ENCODE peak calls at places on chromosome 13, in five cellular contexts. G, X, F, V and C are unnamed samples.

GRCh38 chr13:32216281-32216680 is 98.9 kb downstream of the ZAR1L start:
- DNase-seq in X (no peak), V (no peak), F (no peak), G (no peak), C (no peak)

GRCh38 chr13:104823071-104823470 is 1712.4 kb downstream of the EFNB2 start:
- DNase-seq in F (no peak), G (no peak), V (no peak), X (no peak), C (no peak)

GRCh38 chr13:87123987-87124784 is 547.0 kb upstream of the SLITRK5 start:
- DNase-seq in V (peak; percentile 59), X (peak; percentile 99), F (no peak), G (peak; percentile 100), C (peak; percentile 95)

GRCh38 chr13:100423375-100423774 is 165.2 kb downstream of the GGACT start:
- DNase-seq in X (peak; percentile 71), V (no peak), F (no peak), G (peak; percentile 56), C (peak; percentile 36)

GRCh38 chr13:101576452-101576851 is 124.0 kb downstream of the ITGBL1 start:
- DNase-seq in G (peak; percentile 81), X (peak; percentile 43), F (no peak), V (no peak), C (peak; percentile 67)

GRCh38 chr13:102862624-102863210 is 16.9 kb downstream of the ERCC5 start:
- DNase-seq in X (no peak), G (no peak), F (no peak), V (no peak), C (no peak)

GRCh38 chr13:51311271-51311670 is 28.2 kb upstream of the SERPINE3 start:
- DNase-seq in X (no peak), F (no peak), V (peak; percentile 52), G (no peak), C (no peak)

GRCh38 chr13:32409561-32410440 is 18.1 kb downstream of the N4BP2L1 start:
- DNase-seq in V (peak; percentile 60), X (peak; percentile 37), G (peak; percentile 63), F (peak; percentile 61), C (peak; percentile 68)

GRCh38 chr13:22749626-22750025 is 431.2 kb upstream of the SGCG start:
- DNase-seq in F (no peak), X (no peak), G (no peak), V (no peak), C (no peak)

GRCh38 chr13:44868397-44868796 is 120.9 kb downstream of the NUFIP1 start:
- DNase-seq in G (no peak), X (no peak), V (no peak), F (no peak), C (no peak)

GRCh38 chr13:23987331-23987730 is 90.0 kb upstream of the C1QTNF9B start:
- DNase-seq in X (no peak), F (no peak), V (no peak), G (peak; percentile 84), C (peak; percentile 82)

GRCh38 chr13:28540612-28541011 is 45.7 kb upstream of the FLT1 start:
- DNase-seq in V (no peak), G (peak; percentile 57), F (no peak), X (peak; percentile 43), C (no peak)

GRCh38 chr13:29284726-29285125 is 310.8 kb downstream of the SLC7A1 start:
- DNase-seq in F (no peak), G (no peak), X (peak; percentile 2), V (no peak), C (no peak)

GRCh38 chr13:109794095-109794494 is 7.7 kb upstream of the IRS2 start:
- DNase-seq in X (no peak), V (no peak), G (no peak), F (no peak), C (no peak)

GRCh38 chr13:24671367-24672117 is 8.7 kb upstream of the ATP12A start:
- DNase-seq in V (peak; percentile 69), G (peak; percentile 72), F (no peak), X (peak; percentile 97), C (peak; percentile 86)

GRCh38 chr13:85589021-85589420 is 210.2 kb downstream of the SLITRK6 start:
- DNase-seq in G (no peak), V (no peak), X (no peak), F (no peak), C (no peak)

GRCh38 chr13:59745395-59745788 is 418.3 kb downstream of the DIAPH3 start:
- DNase-seq in F (no peak), G (peak; percentile 78), X (peak; percentile 21), V (no peak), C (no peak)

GRCh38 chr13:101492251-101492910 is 39.9 kb downstream of the ITGBL1 start:
- DNase-seq in V (peak; percentile 34), X (no peak), F (no peak), G (peak; percentile 19), C (no peak)

GRCh38 chr13:27125357-27126282 is 46.0 kb downstream of the USP12 start:
- DNase-seq in G (no peak), F (no peak), X (peak; percentile 65), V (no peak), C (peak; percentile 28)

GRCh38 chr13:35784286-35784951 is 307.9 kb upstream of the MAB21L1 start:
- DNase-seq in G (no peak), V (no peak), X (no peak), F (no peak), C (no peak)

GRCh38 chr13:109744512-109745051 is 41.8 kb downstream of the IRS2 start:
- DNase-seq in V (no peak), G (peak; percentile 92), F (peak; percentile 32), X (no peak), C (peak; percentile 97)

GRCh38 chr13:111903143-111903542 is 163.8 kb upstream of the SOX1 start:
- DNase-seq in X (no peak), F (no peak), V (no peak), G (no peak), C (no peak)

GRCh38 chr13:94656766-94657165 is 55.1 kb downstream of the GPR180 start:
- DNase-seq in V (no peak), G (peak; percentile 99), X (peak; percentile 90), F (no peak), C (peak; percentile 97)

GRCh38 chr13:47679391-47679790 is 321.7 kb downstream of the SUCLA2 start:
- DNase-seq in V (no peak), F (no peak), G (peak; percentile 59), X (peak; percentile 32), C (peak; percentile 71)

GRCh38 chr13:73397486-73398020 is 338.7 kb downstream of the KLF5 start:
- DNase-seq in X (no peak), G (no peak), F (no peak), V (peak; percentile 9), C (no peak)

GRCh38 chr13:37621811-37622361 is 23.3 kb upstream of the POSTN start:
- DNase-seq in G (peak; percentile 84), F (no peak), V (no peak), X (no peak), C (peak; percentile 89)

GRCh38 chr13:65468628-65469027 is 1761.5 kb downstream of the PCDH9 start:
- DNase-seq in X (no peak), V (no peak), F (no peak), G (peak; percentile 46), C (no peak)

GRCh38 chr13:106182404-106182803 is 353.1 kb downstream of the EFNB2 start:
- DNase-seq in V (no peak), X (peak; percentile 89), F (no peak), G (peak; percentile 92), C (peak; percentile 91)

GRCh38 chr13:46317120-46317519 is 69.9 kb downstream of the RUBCNL start:
- DNase-seq in F (no peak), G (no peak), V (no peak), X (no peak), C (peak; percentile 17)
- TF ChIP-seq CTCF in F (no peak), G (no peak), V (no peak), X (no peak), C (peak; percentile 15)

DNA sequence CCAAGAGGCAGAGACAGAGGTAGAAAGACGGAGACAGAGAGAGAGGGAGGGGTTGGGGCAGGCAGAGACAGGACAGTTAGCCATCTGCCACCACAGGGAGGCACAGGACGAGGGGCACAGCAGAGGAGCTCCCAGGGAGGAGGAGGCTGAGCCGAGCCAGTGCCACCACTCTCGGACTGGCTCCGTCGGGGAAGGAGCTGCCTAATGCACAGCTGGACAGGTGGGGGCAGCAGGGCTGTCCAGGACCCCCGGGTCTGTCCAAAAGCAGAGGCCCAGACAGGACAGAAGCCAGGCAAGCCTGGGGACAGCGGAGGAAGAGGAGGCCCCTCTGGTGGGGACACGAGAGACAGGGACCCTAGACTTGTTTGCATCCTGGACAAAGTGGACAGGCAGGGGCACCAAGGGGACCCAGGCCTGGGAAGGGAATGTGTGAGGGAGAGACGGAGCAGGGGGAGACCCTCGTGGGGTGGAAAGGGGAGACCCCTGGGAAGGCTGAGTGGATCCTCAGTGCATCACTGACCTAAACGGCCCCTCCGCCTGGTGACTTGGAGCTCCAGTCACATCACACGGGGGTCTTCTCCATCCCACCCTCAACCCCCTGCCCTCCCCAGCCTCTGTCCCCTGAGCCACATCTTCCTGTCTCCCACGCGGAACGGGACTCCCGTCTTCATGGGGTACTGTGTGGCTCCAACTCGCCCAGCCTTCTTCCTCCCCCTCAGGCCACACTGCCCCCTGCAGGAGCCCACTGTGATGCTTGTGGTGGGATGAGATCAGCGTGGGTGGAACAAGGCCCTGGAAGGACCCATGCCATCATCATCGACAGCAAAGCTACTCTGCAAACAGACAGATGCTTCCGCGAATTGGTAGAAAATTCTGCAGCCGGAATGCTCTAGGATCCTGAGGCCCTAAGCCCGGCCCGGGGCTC is 889 bp downstream of the F10 start:
- DNase-seq in G (no peak), V (no peak), F (no peak), X (no peak), C (no peak)
- H3K4me3 ChIP-seq in G (peak overlapping the region; percentile 44), V (no peak overlapping the region), F (peak overlapping the region; percentile 18), X (no peak overlapping the region), C (peak overlapping the region; percentile 60)

GRCh38 chr13:21152251-21152899 is 24.0 kb downstream of the SKA3 start:
- DNase-seq in X (no peak), F (no peak), V (peak; percentile 14), G (no peak), C (no peak)
- TF ChIP-seq CTCF in X (no peak), F (no peak), V (no peak), G (no peak), C (no peak)

GRCh38 chr13:75255159-75255558 is 226.8 kb downstream of the TBC1D4 start:
- DNase-seq in V (no peak), F (no peak), G (no peak), X (no peak), C (no peak)

GRCh38 chr13:75256922-75257321 is 225.0 kb downstream of the TBC1D4 start:
- DNase-seq in F (no peak), G (no peak), X (peak; percentile 90), V (no peak), C (no peak)

GRCh38 chr13:75258159-75258782 is 223.7 kb downstream of the TBC1D4 start:
- DNase-seq in G (peak; percentile 55), F (no peak), X (peak; percentile 69), V (peak; percentile 47), C (peak; percentile 52)

GRCh38 chr13:75251188-75251587 is 230.8 kb downstream of the TBC1D4 start:
- DNase-seq in X (no peak), G (no peak), V (no peak), F (no peak), C (no peak)

GRCh38 chr13:75255653-75256052 is 226.3 kb downstream of the TBC1D4 start:
- DNase-seq in V (no peak), X (peak; percentile 21), F (no peak), G (no peak), C (no peak)
- H3K4me3 ChIP-seq in V (no peak overlapping the region), X (no peak overlapping the region), F (no peak overlapping the region), G (no peak overlapping the region), C (no peak overlapping the region)

DNA sequence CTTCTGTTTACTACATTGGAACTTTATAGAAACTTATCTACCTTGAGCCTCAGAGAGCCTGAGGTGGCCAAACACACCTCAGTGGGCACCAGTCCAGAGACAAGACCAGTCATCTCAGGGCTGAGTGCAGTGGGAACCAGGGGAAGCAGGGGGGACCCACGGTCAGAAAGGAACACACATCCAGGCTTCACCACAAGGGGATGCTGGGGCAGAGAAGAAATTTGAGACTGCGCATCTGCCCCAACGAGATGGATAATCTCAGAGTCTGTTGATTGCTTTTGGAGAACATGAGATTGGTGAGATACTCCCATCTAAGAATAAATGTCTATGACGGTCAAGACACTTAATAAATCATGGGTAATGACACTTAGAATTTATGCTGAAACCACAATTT is 98.7 kb downstream of the DOCK9 start:
- DNase-seq in V (no peak), F (no peak), G (no peak), X (no peak), C (no peak)
- TF ChIP-seq CTCF in V (no peak), F (no peak), G (no peak), X (no peak), C (no peak)